ENCODE peak calls at places on chromosomes 4 and X, in four cellular contexts. M is endodermal cell, N is transverse colon, V is MM.1S. H is an unnamed sample. For H3K4me1, the result is how much of the 10 kb centered on the place peaks cover.

GRCh38 chrX:6074532-6074931 is 154.1 kb downstream of the NLGN4X start:
- DNase-seq in M (no peak), N (no peak), V (no peak), H (no peak)

GRCh38 chr4:187666634-187667033 is 328.9 kb upstream of the ZFP42 start:
- DNase-seq in M (no peak), N (no peak), V (no peak), H (no peak)

GRCh38 chr4:105896984-105897760 is 1.9 kb downstream of the NPNT start:
- DNase-seq in M (no peak), N (no peak), V (peak), H (no peak)

GRCh38 chr4:173516621-173517612 is 13.1 kb downstream of the HAND2 start:
- DNase-seq in M (peak), N (no peak), V (no peak), H (peak)

GRCh38 chr4:110830461-110830860 is 207.6 kb upstream of the PITX2 start:
- DNase-seq in M (no peak), N (no peak), V (no peak), H (peak)

GRCh38 chr4:46956451-46956850 is 36.9 kb downstream of the GABRA4 start:
- DNase-seq in M (no peak), N (no peak), V (no peak), H (no peak)

GRCh38 chrX:7606253-7606652 is 236.7 kb upstream of the VCX start:
- DNase-seq in M (no peak), N (no peak), V (no peak), H (no peak)

GRCh38 chr4:40251366-40251765 is 54.5 kb downstream of the RHOH start:
- DNase-seq in M (no peak), N (no peak), V (no peak), H (no peak)

GRCh38 chr4:73417973-73418372 is 13.9 kb downstream of the ALB start:
- DNase-seq in M (peak), N (no peak), V (no peak), H (no peak)

GRCh38 chrX:134374294-134374693 is 85.7 kb upstream of the HPRT1 start:
- DNase-seq in M (no peak), N (no peak), V (peak), H (no peak)

GRCh38 chrX:134633832-134634231 is 24.4 kb downstream of the PLAC1 start:
- DNase-seq in M (no peak), N (no peak), V (no peak), H (no peak)

GRCh38 chr4:17494258-17494657 is 17.6 kb downstream of the QDPR start:
- DNase-seq in M (no peak), N (no peak), V (no peak), H (peak)

GRCh38 chr4:3041192-3042142 is 32.9 kb downstream of the HTT-AS start:
- DNase-seq in M (peak), N (peak), V (peak), H (peak)

GRCh38 chrX:17944833-17945497 is 83.9 kb upstream of the RAI2 start:
- DNase-seq in M (no peak), N (no peak), V (peak), H (no peak)

GRCh38 chr4:185914583-185915199 is 102.7 kb upstream of the SORBS2 start:
- DNase-seq in M (no peak), N (no peak), V (no peak), H (no peak)

GRCh38 chr4:22407361-22407760 is 108.5 kb downstream of the ADGRA3 start:
- DNase-seq in M (no peak), N (no peak), V (no peak), H (no peak)

GRCh38 chr4:41427306-41427882 is 110.6 kb upstream of the LIMCH1 start:
- DNase-seq in M (no peak), N (no peak), V (no peak), H (no peak)

GRCh38 chr4:122588453-122589238 is 32.2 kb downstream of the IL21 start:
- DNase-seq in M (no peak), N (no peak), V (no peak), H (no peak)

GRCh38 chr4:10131202-10131601 is 14.6 kb upstream of the WDR1 start:
- DNase-seq in M (no peak), N (no peak), V (no peak), H (no peak)

GRCh38 chr4:1326751-1327525 is 20.1 kb upstream of the UVSSA start:
- DNase-seq in M (no peak), N (no peak), V (no peak), H (no peak)

GRCh38 chrX:104137496-104137895 is 19.3 kb downstream of the SLC25A53 start:
- DNase-seq in M (no peak), N (no peak), V (peak), H (no peak)

GRCh38 chr4:56803473-56803872 is 18.0 kb downstream of the SPINK2 start:
- DNase-seq in M (no peak), N (no peak), V (peak), H (peak)

GRCh38 chrX:97310373-97310772 is 426.7 kb downstream of the RPA4 start:
- DNase-seq in M (peak), N (no peak), V (no peak), H (no peak)

GRCh38 chr4:98662619-98663225 is 4.3 kb upstream of the TSPAN5 start:
- DNase-seq in M (peak), N (no peak), V (peak), H (peak)

GRCh38 chrX:31604629-31605221 is 532.9 kb upstream of the FTHL17 start:
- DNase-seq in M (no peak), N (no peak), V (no peak), H (no peak)

GRCh38 chrX:50638123-50638522 is 167.5 kb upstream of the DGKK start:
- DNase-seq in M (no peak), N (no peak), V (no peak), H (no peak)

GRCh38 chr4:8867624-8868320 is 3.9 kb downstream of the HMX1 start:
- DNase-seq in M (peak), N (no peak), V (no peak), H (no peak)

GRCh38 chr4:8866421-8866820 is 5.2 kb downstream of the HMX1 start:
- DNase-seq in M (peak), N (no peak), V (no peak), H (no peak)

GRCh38 chr4:8865681-8866310 is 5.8 kb downstream of the HMX1 start:
- DNase-seq in M (no peak), N (no peak), V (no peak), H (no peak)

GRCh38 chr4:8868321-8869001 is 3.2 kb downstream of the HMX1 start:
- DNase-seq in M (no peak), N (no peak), V (no peak), H (no peak)

GRCh38 chr4:8866828-8867623 is 4.6 kb downstream of the HMX1 start:
- DNase-seq in M (peak), N (no peak), V (no peak), H (no peak)
- H3K4me3 ChIP-seq in M (no peak), N (no peak), V (no peak), H (no peak)

GRCh38 chr4:108118505-108118904 is 50.2 kb downstream of the LEF1 start:
- DNase-seq in M (no peak), N (no peak), V (peak), H (peak)
- H3K4me1 ChIP-seq in M (under half), N (under half), V (under half), H (under half)

GRCh38 chr4:169009281-169010124 is 552 bp downstream of the CBR4 start:
- DNase-seq in M (peak), N (peak), V (peak), H (peak)
- H3K4me3 ChIP-seq in M (peak), N (peak), V (peak), H (peak)

GRCh38 chrX:40169193-40170086 is 71.7 kb upstream of the BCOR start:
- DNase-seq in M (peak), N (peak), V (peak), H (peak)

GRCh38 chrX:40172980-40173661 is 75.4 kb upstream of the BCOR start:
- DNase-seq in M (peak), N (no peak), V (no peak), H (peak)

GRCh38 chrX:40170830-40171512 is 73.2 kb upstream of the BCOR start:
- DNase-seq in M (peak), N (no peak), V (no peak), H (no peak)

GRCh38 chrX:40172169-40172979 is 74.6 kb upstream of the BCOR start:
- DNase-seq in M (peak), N (peak), V (no peak), H (peak)

DNA sequence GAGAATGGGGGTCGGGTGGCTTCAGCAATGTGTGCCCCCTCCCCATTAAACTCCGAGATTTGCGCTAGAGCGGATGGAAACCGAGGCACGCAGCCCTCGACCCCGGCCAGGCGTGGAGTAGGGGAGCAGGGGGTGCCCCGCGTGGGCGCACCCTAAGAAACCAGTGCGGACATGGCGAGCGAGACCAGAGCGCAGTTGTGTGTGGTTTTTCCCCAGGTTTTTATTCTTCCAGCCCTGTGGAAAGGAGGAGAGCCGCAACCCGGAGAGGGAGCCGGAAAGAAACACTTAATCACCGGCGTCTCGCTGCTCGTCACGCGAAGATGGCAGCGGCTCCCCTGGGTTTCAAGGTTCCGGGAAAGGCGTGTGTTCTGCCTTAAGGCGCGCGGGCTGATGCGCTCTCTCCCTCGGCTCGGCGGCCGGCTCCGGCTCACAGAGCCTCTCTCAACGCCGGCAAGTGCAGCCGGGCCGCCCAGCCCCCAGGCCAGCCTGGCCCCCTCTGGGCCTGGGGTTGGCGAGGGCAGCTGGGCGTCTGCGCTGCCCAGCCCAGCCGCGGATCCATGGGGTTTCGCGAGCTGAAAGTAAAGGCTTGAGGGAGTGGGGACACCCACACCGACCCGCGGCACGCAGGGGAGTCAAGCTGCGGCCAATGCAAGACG is 73.9 kb upstream of the BCOR start:
- DNase-seq in M (peak), N (no peak), V (no peak), H (no peak)
- H3K4me1 ChIP-seq in M (under half), N (under half), V (under half), H (under half)

DNA sequence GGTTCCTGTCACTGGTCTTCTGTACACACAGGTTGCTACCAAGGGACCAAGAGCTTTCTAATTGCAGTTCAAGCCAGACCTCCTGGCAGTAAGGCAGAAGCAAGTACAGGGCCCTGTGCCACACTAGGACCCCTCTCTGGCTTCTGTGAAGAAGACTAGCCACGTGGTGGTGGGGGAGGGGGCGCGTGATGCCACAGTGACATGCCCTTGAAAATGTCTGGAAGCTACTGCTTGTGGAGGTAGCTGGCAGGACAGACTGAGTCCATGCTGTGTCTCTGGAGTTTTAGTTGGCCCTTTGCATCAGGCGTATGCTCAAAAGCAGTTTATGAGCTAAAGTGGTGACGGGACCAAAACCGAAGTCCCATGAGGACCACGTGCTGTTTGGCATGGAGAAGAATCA is 50.9 kb downstream of the RTL5 start:
- DNase-seq in M (no peak), N (no peak), V (no peak), H (no peak)
- H3K4me3 ChIP-seq in M (no peak), N (no peak), V (no peak), H (no peak)

H was measured in small intestine.